ENCODE peak calls at places on chromosome 7, in nine cellular contexts. One of them, this sample, is unnamed.

GRCh38 chr7:134919240-134919641 is 67.1 kb upstream of the AGBL3 start:
- DNase-seq in fibroblast of pulmonary artery: no peak
- DNase-seq in tibial nerve: no peak
- DNase-seq in mucosa of gallbladder: no peak
- DNase-seq in AG09309: no peak
- DNase-seq in stimulated activated CD8-positive, alpha-beta memory T cell treated with anti-CD3 and anti-CD28 coated beads, Interleukin-15, amount 100 ng/mL, for 24 hours: no peak
- DNase-seq in IMR-90: no peak
- DNase-seq in mesenchymal stem cell: peak; percentile 67
- DNase-seq in activated CD4-positive, CD25-positive, alpha-beta regulatory T cell: no peak
- DNase-seq in this sample: no peak

GRCh38 chr7:143373255-143373794 is 7.8 kb upstream of the ZYX start:
- DNase-seq in IMR-90: no peak
- DNase-seq in AG09309: no peak
- DNase-seq in mucosa of gallbladder: no peak
- DNase-seq in stimulated activated CD8-positive, alpha-beta memory T cell treated with anti-CD3 and anti-CD28 coated beads, Interleukin-15, amount 100 ng/mL, for 24 hours: no peak
- DNase-seq in tibial nerve: no peak
- DNase-seq in mesenchymal stem cell: no peak
- DNase-seq in activated CD4-positive, CD25-positive, alpha-beta regulatory T cell: no peak
- DNase-seq in fibroblast of pulmonary artery: no peak
- DNase-seq in this sample: no peak

GRCh38 chr7:80833289-80834104 is 85.4 kb downstream of the SEMA3C start:
- DNase-seq in AG09309: no peak
- DNase-seq in tibial nerve: no peak
- DNase-seq in mucosa of gallbladder: no peak
- DNase-seq in activated CD4-positive, CD25-positive, alpha-beta regulatory T cell: no peak
- DNase-seq in IMR-90: peak; percentile 75
- DNase-seq in mesenchymal stem cell: no peak
- DNase-seq in fibroblast of pulmonary artery: peak; percentile 54
- DNase-seq in stimulated activated CD8-positive, alpha-beta memory T cell treated with anti-CD3 and anti-CD28 coated beads, Interleukin-15, amount 100 ng/mL, for 24 hours: no peak
- DNase-seq in this sample: peak; percentile 71

GRCh38 chr7:14340415-14341079 is 351.1 kb upstream of the ETV1 start:
- DNase-seq in mesenchymal stem cell: no peak
- DNase-seq in IMR-90: no peak
- DNase-seq in mucosa of gallbladder: no peak
- DNase-seq in stimulated activated CD8-positive, alpha-beta memory T cell treated with anti-CD3 and anti-CD28 coated beads, Interleukin-15, amount 100 ng/mL, for 24 hours: no peak
- DNase-seq in activated CD4-positive, CD25-positive, alpha-beta regulatory T cell: no peak
- DNase-seq in fibroblast of pulmonary artery: no peak
- DNase-seq in tibial nerve: no peak
- DNase-seq in AG09309: no peak
- DNase-seq in this sample: no peak

GRCh38 chr7:50119815-50120637 is 27.0 kb upstream of the ZPBP start:
- DNase-seq in mucosa of gallbladder: no peak
- DNase-seq in AG09309: no peak
- DNase-seq in activated CD4-positive, CD25-positive, alpha-beta regulatory T cell: no peak
- DNase-seq in IMR-90: no peak
- DNase-seq in stimulated activated CD8-positive, alpha-beta memory T cell treated with anti-CD3 and anti-CD28 coated beads, Interleukin-15, amount 100 ng/mL, for 24 hours: peak; percentile 5
- DNase-seq in mesenchymal stem cell: no peak
- DNase-seq in tibial nerve: no peak
- DNase-seq in fibroblast of pulmonary artery: no peak
- DNase-seq in this sample: no peak

GRCh38 chr7:30984359-30985107 is 20.8 kb downstream of the GHRHR start:
- DNase-seq in AG09309: peak; percentile 5
- DNase-seq in stimulated activated CD8-positive, alpha-beta memory T cell treated with anti-CD3 and anti-CD28 coated beads, Interleukin-15, amount 100 ng/mL, for 24 hours: no peak
- DNase-seq in tibial nerve: no peak
- DNase-seq in mucosa of gallbladder: peak; percentile 70
- DNase-seq in mesenchymal stem cell: peak; percentile 38
- DNase-seq in IMR-90: no peak
- DNase-seq in activated CD4-positive, CD25-positive, alpha-beta regulatory T cell: no peak
- DNase-seq in fibroblast of pulmonary artery: peak; percentile 24
- DNase-seq in this sample: peak; percentile 91

GRCh38 chr7:78172138-78172887 is 373.7 kb downstream of the PHTF2 start:
- DNase-seq in activated CD4-positive, CD25-positive, alpha-beta regulatory T cell: no peak
- DNase-seq in IMR-90: no peak
- DNase-seq in mesenchymal stem cell: no peak
- DNase-seq in stimulated activated CD8-positive, alpha-beta memory T cell treated with anti-CD3 and anti-CD28 coated beads, Interleukin-15, amount 100 ng/mL, for 24 hours: no peak
- DNase-seq in tibial nerve: no peak
- DNase-seq in AG09309: no peak
- DNase-seq in mucosa of gallbladder: no peak
- DNase-seq in fibroblast of pulmonary artery: no peak
- DNase-seq in this sample: peak; percentile 20

GRCh38 chr7:122709930-122710646 is 7.4 kb upstream of the RNF148 start:
- DNase-seq in AG09309: no peak
- DNase-seq in activated CD4-positive, CD25-positive, alpha-beta regulatory T cell: no peak
- DNase-seq in mucosa of gallbladder: no peak
- DNase-seq in IMR-90: no peak
- DNase-seq in fibroblast of pulmonary artery: no peak
- DNase-seq in tibial nerve: no peak
- DNase-seq in mesenchymal stem cell: no peak
- DNase-seq in stimulated activated CD8-positive, alpha-beta memory T cell treated with anti-CD3 and anti-CD28 coated beads, Interleukin-15, amount 100 ng/mL, for 24 hours: no peak
- DNase-seq in this sample: peak; percentile 26

GRCh38 chr7:24729365-24730017 is 27.8 kb downstream of the GSDME start:
- DNase-seq in fibroblast of pulmonary artery: peak; percentile 38
- DNase-seq in activated CD4-positive, CD25-positive, alpha-beta regulatory T cell: no peak
- DNase-seq in stimulated activated CD8-positive, alpha-beta memory T cell treated with anti-CD3 and anti-CD28 coated beads, Interleukin-15, amount 100 ng/mL, for 24 hours: no peak
- DNase-seq in mucosa of gallbladder: no peak
- DNase-seq in IMR-90: no peak
- DNase-seq in mesenchymal stem cell: no peak
- DNase-seq in tibial nerve: no peak
- DNase-seq in AG09309: no peak
- DNase-seq in this sample: no peak

GRCh38 chr7:21364838-21365267 is 63.0 kb upstream of the SP4 start:
- DNase-seq in stimulated activated CD8-positive, alpha-beta memory T cell treated with anti-CD3 and anti-CD28 coated beads, Interleukin-15, amount 100 ng/mL, for 24 hours: no peak
- DNase-seq in fibroblast of pulmonary artery: no peak
- DNase-seq in tibial nerve: no peak
- DNase-seq in AG09309: no peak
- DNase-seq in mucosa of gallbladder: no peak
- DNase-seq in activated CD4-positive, CD25-positive, alpha-beta regulatory T cell: no peak
- DNase-seq in mesenchymal stem cell: no peak
- DNase-seq in IMR-90: no peak
- DNase-seq in this sample: no peak

GRCh38 chr7:35856175-35856574 is 55.3 kb downstream of the SEPTIN7 start:
- DNase-seq in mesenchymal stem cell: no peak
- DNase-seq in mucosa of gallbladder: no peak
- DNase-seq in IMR-90: no peak
- DNase-seq in AG09309: no peak
- DNase-seq in tibial nerve: no peak
- DNase-seq in activated CD4-positive, CD25-positive, alpha-beta regulatory T cell: no peak
- DNase-seq in stimulated activated CD8-positive, alpha-beta memory T cell treated with anti-CD3 and anti-CD28 coated beads, Interleukin-15, amount 100 ng/mL, for 24 hours: no peak
- DNase-seq in fibroblast of pulmonary artery: no peak
- DNase-seq in this sample: no peak

GRCh38 chr7:107234436-107234835 is 65.6 kb downstream of the HBP1 start:
- DNase-seq in fibroblast of pulmonary artery: no peak
- DNase-seq in mesenchymal stem cell: no peak
- DNase-seq in AG09309: no peak
- DNase-seq in IMR-90: no peak
- DNase-seq in tibial nerve: no peak
- DNase-seq in mucosa of gallbladder: no peak
- DNase-seq in stimulated activated CD8-positive, alpha-beta memory T cell treated with anti-CD3 and anti-CD28 coated beads, Interleukin-15, amount 100 ng/mL, for 24 hours: no peak
- DNase-seq in activated CD4-positive, CD25-positive, alpha-beta regulatory T cell: no peak
- DNase-seq in this sample: peak; percentile 48

GRCh38 chr7:139739863-139740597 is 37.8 kb downstream of the HIPK2 start:
- DNase-seq in IMR-90: no peak
- DNase-seq in AG09309: no peak
- DNase-seq in tibial nerve: no peak
- DNase-seq in mucosa of gallbladder: peak; percentile 33
- DNase-seq in fibroblast of pulmonary artery: no peak
- DNase-seq in stimulated activated CD8-positive, alpha-beta memory T cell treated with anti-CD3 and anti-CD28 coated beads, Interleukin-15, amount 100 ng/mL, for 24 hours: no peak
- DNase-seq in mesenchymal stem cell: no peak
- DNase-seq in activated CD4-positive, CD25-positive, alpha-beta regulatory T cell: no peak
- DNase-seq in this sample: no peak